ENCODE peak calls at places on chromosomes 11 and 22, in six cellular contexts. X is sigmoid colon, D is A549, F is esophagus squamous epithelium, G is transverse colon, U is stomach. K is an unnamed sample.

GRCh38 chr11:130369141-130369691 is 54.5 kb upstream of the ZBTB44 start:
- DNase-seq in X (no peak), D (no peak), F (no peak), G (no peak), U (no peak), K (no peak)

GRCh38 chr22:30943368-30943767 is 25.2 kb downstream of the MORC2 start:
- DNase-seq in X (no peak), D (no peak), F (no peak), G (no peak), U (no peak), K (no peak)

GRCh38 chr22:42217752-42218280 is 52.6 kb downstream of the TCF20 start:
- DNase-seq in X (no peak), D (no peak), F (no peak), G (no peak), U (no peak), K (no peak)

GRCh38 chr11:106421673-106422292 is 344.3 kb downstream of the AASDHPPT start:
- DNase-seq in X (no peak), D (no peak), F (no peak), G (no peak), U (no peak), K (no peak)

GRCh38 chr11:69854719-69855118 is 35.5 kb upstream of the FGF3 start:
- DNase-seq in X (no peak), D (peak; percentile 18), F (no peak), G (no peak), U (no peak), K (no peak)

GRCh38 chr11:120061761-120062560 is 76.0 kb downstream of the TRIM29 start:
- DNase-seq in X (no peak), D (no peak), F (no peak), G (no peak), U (no peak), K (no peak)

GRCh38 chr22:49497266-49497665 is 330.4 kb downstream of the BRD1 start:
- DNase-seq in X (no peak), D (peak; percentile 6), F (no peak), G (no peak), U (no peak), K (no peak)

GRCh38 chr11:95803973-95804372 is 13.7 kb downstream of the CEP57 start:
- DNase-seq in X (no peak), D (no peak), F (no peak), G (no peak), U (no peak), K (no peak)

GRCh38 chr11:132962026-132962425 is 570.3 kb downstream of the OPCML start:
- DNase-seq in X (no peak), D (no peak), F (no peak), G (no peak), U (no peak), K (no peak)

GRCh38 chr22:44583076-44583760 is 85.2 kb upstream of the RTL6 start:
- DNase-seq in X (peak; percentile 38), D (peak; percentile 18), F (no peak), G (no peak), U (no peak), K (no peak)

GRCh38 chr22:24518774-24519485 is 23.8 kb downstream of the UPB1 start:
- DNase-seq in X (no peak), D (no peak), F (no peak), G (no peak), U (no peak), K (no peak)

GRCh38 chr11:27697679-27698275 is 2.5 kb downstream of the BDNF start:
- DNase-seq in X (no peak), D (no peak), F (no peak), G (no peak), U (no peak), K (no peak)

GRCh38 chr11:266676-267439 is 11.3 kb upstream of the NLRP6 start:
- DNase-seq in X (no peak), D (peak; percentile 48), F (no peak), G (no peak), U (no peak), K (no peak)

GRCh38 chr22:19523240-19524169 is 705 bp downstream of the CLDN5 start:
- DNase-seq in X (no peak), D (no peak), F (no peak), G (no peak), U (no peak), K (peak; percentile 7)

GRCh38 chr22:49574861-49575702 is 252.6 kb downstream of the BRD1 start:
- DNase-seq in X (peak; percentile 44), D (no peak), F (no peak), G (peak; percentile 2), U (peak; percentile 8), K (no peak)

GRCh38 chr11:26677566-26677965 is 44.3 kb downstream of the SLC5A12 start:
- DNase-seq in X (no peak), D (no peak), F (no peak), G (no peak), U (no peak), K (no peak)

GRCh38 chr11:120079750-120080610 is 57.9 kb downstream of the TRIM29 start:
- DNase-seq in X (no peak), D (no peak), F (no peak), G (no peak), U (peak; percentile 36), K (peak; percentile 16)

GRCh38 chr22:42365942-42366660 is 66.1 kb downstream of the NFAM1 start:
- DNase-seq in X (no peak), D (no peak), F (no peak), G (no peak), U (no peak), K (peak; percentile 74)

GRCh38 chr11:98940913-98941312 is 79.8 kb upstream of the CNTN5 start:
- DNase-seq in X (no peak), D (no peak), F (no peak), G (no peak), U (no peak), K (no peak)

GRCh38 chr11:37718431-37718999 is 1120.5 kb upstream of the RAG2 start:
- DNase-seq in X (no peak), D (no peak), F (no peak), G (no peak), U (no peak), K (no peak)

GRCh38 chr22:38735465-38736256 is 20.1 kb downstream of the SUN2 start:
- DNase-seq in X (no peak), D (no peak), F (no peak), G (no peak), U (peak; percentile 76), K (peak; percentile 54)

GRCh38 chr22:38733329-38734202 is 22.2 kb downstream of the SUN2 start:
- DNase-seq in X (peak; percentile 96), D (peak; percentile 29), F (no peak), G (peak; percentile 70), U (peak; percentile 77), K (peak; percentile 97)

GRCh38 chr22:38734203-38735100 is 21.3 kb downstream of the SUN2 start:
- DNase-seq in X (no peak), D (no peak), F (no peak), G (no peak), U (no peak), K (no peak)

GRCh38 chr22:38736257-38736570 is 19.6 kb downstream of the SUN2 start:
- DNase-seq in X (no peak), D (no peak), F (no peak), G (no peak), U (no peak), K (no peak)

DNA sequence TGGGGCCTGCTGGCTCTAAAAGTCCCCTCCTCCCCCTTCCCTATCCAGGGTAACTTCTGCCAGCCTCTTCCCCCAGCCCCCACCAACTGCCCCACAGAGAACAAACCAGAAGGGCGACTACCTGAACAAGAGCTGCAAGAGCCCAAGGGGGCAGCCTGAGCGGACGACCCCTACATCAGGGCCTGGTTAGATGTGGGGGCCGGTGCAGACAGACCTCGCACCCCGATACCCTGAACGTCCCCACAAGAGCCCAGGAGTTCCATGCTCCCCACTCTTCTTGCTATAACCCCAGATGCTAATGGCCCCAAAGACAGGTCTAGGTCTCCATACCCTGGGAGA is 20.7 kb downstream of the SUN2 start:
- DNase-seq in X (no peak), D (no peak), F (no peak), G (no peak), U (no peak), K (no peak)
- TF ChIP-seq POLR2A in X (no peak), D (no peak), F (no peak), G (no peak), U (no peak), K (no peak)

GRCh38 chr11:128447233-128447632 is 140.1 kb downstream of the ETS1 start:
- DNase-seq in X (no peak), D (no peak), F (no peak), G (no peak), U (no peak), K (no peak)
- TF ChIP-seq POLR2A in X (no peak), D (no peak), F (no peak), G (no peak), U (no peak), K (no peak)

DNA sequence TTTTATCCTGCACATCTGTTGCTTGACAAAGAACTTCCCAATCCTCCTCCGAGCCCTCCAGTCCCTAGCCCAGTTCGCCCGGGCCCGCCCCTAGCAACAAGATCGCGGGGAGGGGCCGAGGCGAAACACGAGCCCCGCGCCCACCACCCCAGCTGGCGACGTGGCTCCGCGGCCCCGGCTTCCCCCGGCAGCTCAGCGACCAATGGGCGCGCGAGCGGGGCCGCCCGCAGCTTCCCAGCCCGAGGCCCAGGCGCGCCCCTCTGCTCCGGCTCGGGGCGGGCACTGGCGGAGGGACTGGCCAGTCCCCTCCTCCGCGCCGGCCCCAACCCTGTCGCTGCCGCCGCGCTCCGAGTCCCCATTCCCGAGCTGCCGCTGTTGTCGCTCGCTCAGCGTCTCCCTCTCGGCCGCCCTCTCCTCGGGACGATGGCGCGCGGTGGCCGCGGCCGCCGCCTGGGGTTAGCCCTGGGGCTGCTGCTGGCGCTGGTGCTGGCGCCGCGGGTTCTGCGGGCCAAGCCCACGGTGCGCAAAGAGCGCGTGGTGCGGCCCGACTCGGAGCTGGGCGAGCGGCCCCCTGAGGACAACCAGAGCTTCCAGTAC is at the start of gene RCN1:
- DNase-seq in X (peak; percentile 79), D (peak; percentile 66), F (no peak), G (peak; percentile 57), U (peak; percentile 46), K (peak; percentile 68)
- TF ChIP-seq POLR2A in X (no peak), D (peak; percentile 63), F (no peak), G (peak; percentile 47), U (no peak), K (peak; percentile 77)

DNA sequence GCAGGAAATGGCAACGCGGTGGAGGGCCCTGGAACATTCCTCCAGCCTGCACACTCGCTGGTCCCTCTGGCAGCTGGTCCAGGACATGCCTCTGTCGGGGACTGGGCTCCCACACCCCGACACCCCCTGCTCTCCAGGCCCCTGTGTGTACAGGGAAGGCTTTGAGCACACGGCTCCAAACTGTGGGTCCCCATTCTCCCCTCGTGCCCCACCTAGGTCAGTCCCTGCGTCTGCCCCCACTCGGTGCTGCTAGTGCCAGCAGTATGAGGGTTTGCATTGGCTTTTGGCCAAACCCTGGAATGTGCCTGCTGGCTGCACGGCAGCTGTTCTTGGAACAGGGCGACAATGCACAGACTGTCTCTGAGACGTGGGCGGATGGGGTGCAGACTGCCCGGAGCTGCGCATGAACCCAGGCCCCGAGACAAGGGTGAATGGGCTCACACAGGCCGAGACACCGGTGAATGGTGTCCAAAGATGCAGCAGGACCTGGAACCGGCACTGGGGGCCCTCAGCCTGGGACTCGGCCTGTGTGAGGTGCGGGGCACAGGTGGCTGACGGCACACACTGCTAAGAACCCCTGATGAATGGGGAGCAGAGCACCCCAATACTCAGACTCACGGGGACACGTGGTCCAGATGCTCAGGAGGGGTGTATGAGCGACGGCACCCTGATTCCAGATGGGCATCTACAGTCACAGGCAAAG is 7.5 kb upstream of the SYT8 start:
- DNase-seq in X (peak; percentile 72), D (peak; percentile 41), F (no peak), G (peak; percentile 71), U (peak; percentile 90), K (peak; percentile 43)
- TF ChIP-seq POLR2A in X (no peak), D (no peak), F (no peak), G (no peak), U (no peak), K (no peak)